ENCODE peak calls at places on chromosome 15, in seven cellular contexts. O is HCT116; X is OCI-LY7; G is CD8-positive, alpha-beta T cell; P is body of pancreas; A is AG04450; U is BJ. T is an unnamed sample.

GRCh38 chr15:73683624-73684536 is at the start of gene CD276:
- DNase-seq in O (peak), X (no peak), G (no peak), P (peak), A (no peak), U (no peak), T (no peak)

GRCh38 chr15:52414936-52415335 is 113.7 kb downstream of the MYO5A start:
- DNase-seq in O (no peak), X (no peak), G (no peak), P (no peak), A (no peak), U (no peak), T (no peak)

GRCh38 chr15:50137330-50137761 is 18.3 kb upstream of the ATP8B4 start:
- DNase-seq in O (peak), X (no peak), G (no peak), P (no peak), A (peak), U (peak), T (no peak)

GRCh38 chr15:89395996-89396395 is 61.4 kb upstream of the POLG start:
- DNase-seq in O (no peak), X (no peak), G (no peak), P (no peak), A (no peak), U (no peak), T (no peak)

GRCh38 chr15:85024509-85025336 is 43.1 kb downstream of the PDE8A start:
- DNase-seq in O (no peak), X (no peak), G (no peak), P (no peak), A (no peak), U (no peak), T (no peak)

GRCh38 chr15:75177360-75178071 is 24.2 kb upstream of the C15orf39 start:
- DNase-seq in O (no peak), X (no peak), G (no peak), P (no peak), A (no peak), U (no peak), T (no peak)

GRCh38 chr15:22780267-22780666 is 6.2 kb upstream of the NIPA1 start:
- DNase-seq in O (no peak), X (no peak), G (no peak), P (no peak), A (no peak), U (no peak), T (peak)

GRCh38 chr15:34799149-34799824 is 3.9 kb upstream of the ACTC1 start:
- DNase-seq in O (no peak), X (no peak), G (no peak), P (peak), A (no peak), U (no peak), T (no peak)

GRCh38 chr15:48040166-48040817 is 80.5 kb upstream of the SLC24A5 start:
- DNase-seq in O (no peak), X (no peak), G (no peak), P (no peak), A (no peak), U (no peak), T (no peak)

GRCh38 chr15:89199734-89200133 is 21.6 kb downstream of the RLBP1 start:
- DNase-seq in O (no peak), X (no peak), G (no peak), P (peak), A (no peak), U (no peak), T (no peak)

GRCh38 chr15:85457392-85457968 is 77.1 kb downstream of the AKAP13 start:
- DNase-seq in O (no peak), X (peak), G (no peak), P (no peak), A (no peak), U (no peak), T (peak)

GRCh38 chr15:41983621-41984571 is 11.5 kb upstream of the EHD4 start:
- DNase-seq in O (no peak), X (no peak), G (no peak), P (no peak), A (no peak), U (no peak), T (no peak)

GRCh38 chr15:63999177-63999576 is 47.1 kb downstream of the DAPK2 start:
- DNase-seq in O (no peak), X (no peak), G (no peak), P (no peak), A (no peak), U (no peak), T (no peak)

GRCh38 chr15:66085128-66085527 is 168.4 kb downstream of the MEGF11 start:
- DNase-seq in O (no peak), X (peak), G (no peak), P (no peak), A (no peak), U (no peak), T (no peak)
- TF ChIP-seq CTCF in O (peak), X (peak), G (no peak), P (no peak), A (no peak), U (no peak), T (peak)

DNA sequence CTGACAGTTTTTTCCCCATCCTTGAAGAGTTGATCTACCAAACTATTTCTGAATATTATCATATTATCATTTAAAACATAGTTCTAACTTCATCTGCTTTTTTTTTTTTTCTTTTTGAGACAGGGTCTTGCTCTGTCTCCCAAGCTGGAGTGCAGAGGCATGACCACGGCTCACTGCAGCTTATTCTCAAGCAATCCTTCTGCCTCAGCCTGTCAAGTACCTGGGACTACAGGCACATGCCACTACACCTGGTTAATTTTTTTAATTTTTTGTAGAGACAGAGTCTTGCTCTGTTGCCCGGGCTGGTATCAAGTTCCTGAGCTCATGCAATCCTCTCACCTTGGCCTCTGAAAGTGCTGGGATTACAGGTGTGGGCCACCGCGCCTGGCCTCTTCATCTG is 1.3 kb downstream of the EIF2AK4 start:
- DNase-seq in O (no peak), X (no peak), G (no peak), P (no peak), A (no peak), U (no peak), T (no peak)
- H3K4me3 ChIP-seq in O (peak), X (no peak), G (no peak), P (no peak), A (peak), U (no peak), T (no peak)

GRCh38 chr15:78904599-78905358 is 32.1 kb downstream of the MORF4L1 start:
- DNase-seq in O (no peak), X (no peak), G (no peak), P (no peak), A (no peak), U (no peak), T (no peak)

GRCh38 chr15:78909791-78910228 is 35.0 kb downstream of the CTSH start:
- DNase-seq in O (peak), X (peak), G (no peak), P (peak), A (no peak), U (no peak), T (no peak)

GRCh38 chr15:78909160-78909695 is 35.6 kb downstream of the CTSH start:
- DNase-seq in O (no peak), X (no peak), G (no peak), P (no peak), A (no peak), U (no peak), T (no peak)

GRCh38 chr15:78906310-78906608 is 33.6 kb downstream of the MORF4L1 start:
- DNase-seq in O (no peak), X (no peak), G (no peak), P (peak), A (peak), U (peak), T (no peak)

GRCh38 chr15:78907577-78907976 is 34.9 kb downstream of the MORF4L1 start:
- DNase-seq in O (no peak), X (peak), G (no peak), P (no peak), A (no peak), U (no peak), T (no peak)
- TF ChIP-seq CTCF in O (peak), X (peak), G (no peak), P (no peak), A (peak), U (peak), T (peak)

DNA sequence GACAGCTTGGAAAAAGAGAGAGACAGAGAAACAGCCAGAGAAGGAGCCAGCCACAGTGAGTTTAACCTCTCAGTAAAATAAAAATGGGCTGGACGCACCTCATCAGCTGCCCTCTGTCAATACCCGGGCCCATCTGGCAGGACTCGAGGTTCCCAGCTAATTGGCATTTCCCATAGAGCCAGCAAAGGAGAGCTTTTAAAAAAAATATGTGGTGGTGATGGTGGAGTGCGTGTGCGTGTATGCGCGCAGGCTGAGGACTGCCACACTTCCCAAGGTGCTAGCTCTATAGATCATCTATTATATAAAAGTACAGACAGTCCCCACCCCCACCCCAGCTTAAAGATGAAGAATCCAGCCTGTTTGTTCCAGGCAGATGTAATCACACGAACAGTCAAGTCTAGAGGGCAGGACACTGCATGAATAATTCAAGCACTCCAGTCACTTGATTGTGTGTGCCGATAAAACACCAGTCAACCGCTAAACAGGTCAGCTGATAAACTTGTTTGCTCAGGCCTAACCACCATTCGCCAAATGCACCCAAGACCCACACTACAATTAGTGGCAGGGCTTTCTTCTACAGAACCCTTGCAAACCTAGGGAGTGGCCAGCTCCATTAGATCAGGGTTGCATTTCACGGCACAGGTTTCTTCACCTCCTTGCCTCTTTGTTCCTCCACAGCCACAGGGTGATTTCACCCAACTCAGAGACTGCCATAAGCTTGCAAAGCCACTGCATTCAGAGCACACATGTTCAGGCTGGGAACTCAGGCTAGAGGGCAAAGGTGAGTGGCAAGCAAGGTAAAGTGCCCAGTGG is 5.9 kb downstream of the TLE3 start:
- DNase-seq in O (no peak), X (no peak), G (no peak), P (no peak), A (no peak), U (no peak), T (no peak)
- H3K4me3 ChIP-seq in O (no peak), X (no peak), G (no peak), P (no peak), A (peak), U (no peak), T (no peak)

T was measured in GM06990.